ENCODE peak calls at places on chromosome 15, in ten cellular contexts. Z is cardiac muscle cell; S is activated CD4-positive, alpha-beta T cell treated with anti-CD3 and anti-CD28 coated beads, Interleukin-2, amount 50 U/mL, for 24 hours; G is stimulated activated CD8-positive, alpha-beta memory T cell treated with anti-CD3 and anti-CD28 coated beads, Interleukin-7, amount 100 ng/mL, for 24 hours; R is cerebellar cortex; F is NCI-H1092; A is GM12865; W is progenitor cell of endocrine pancreas; M is NCI-H460; Y is posterior vena cava. C is an unnamed sample.

GRCh38 chr15:56759450-56759845 is 26.1 kb upstream of the ZNF280D start:
- DNase-seq in Z (no peak), S (no peak), G (no peak), R (no peak), F (no peak), A (no peak), W (no peak), M (no peak), Y (no peak), C (no peak)

GRCh38 chr15:99164119-99164518 is 59.2 kb downstream of the SYNM start:
- DNase-seq in Z (no peak), S (no peak), G (no peak), R (no peak), F (no peak), A (no peak), W (no peak), M (no peak), Y (no peak), C (no peak)

GRCh38 chr15:76730262-76730661 is 174.9 kb downstream of the SCAPER start:
- DNase-seq in Z (no peak), S (no peak), G (no peak), R (no peak), F (no peak), A (no peak), W (no peak), M (no peak), Y (no peak), C (no peak)

GRCh38 chr15:47736123-47736786 is 18.9 kb downstream of the SEMA6D start:
- DNase-seq in Z (no peak), S (no peak), G (no peak), R (no peak), F (no peak), A (no peak), W (no peak), M (no peak), Y (no peak), C (no peak)

GRCh38 chr15:31266712-31267111 is 59.9 kb upstream of the KLF13 start:
- DNase-seq in Z (no peak), S (no peak), G (no peak), R (no peak), F (no peak), A (no peak), W (no peak), M (no peak), Y (peak; percentile 76), C (peak; percentile 22)

GRCh38 chr15:91559066-91559465 is 294.4 kb upstream of the SLCO3A1 start:
- DNase-seq in Z (no peak), S (no peak), G (no peak), R (no peak), F (no peak), A (no peak), W (no peak), M (no peak), Y (no peak), C (no peak)

GRCh38 chr15:99213187-99213811 is 36.1 kb downstream of the TTC23 start:
- DNase-seq in Z (peak; percentile 75), S (peak; percentile 37), G (peak; percentile 22), R (peak; percentile 58), F (peak; percentile 0), A (peak; percentile 71), W (peak; percentile 44), M (peak; percentile 55), Y (peak; percentile 92), C (no peak)

GRCh38 chr15:95068847-95069518 is 837.6 kb downstream of the MCTP2 start:
- DNase-seq in Z (no peak), S (no peak), G (no peak), R (peak; percentile 98), F (no peak), A (no peak), W (no peak), M (no peak), Y (no peak), C (no peak)

GRCh38 chr15:41841131-41841530 is 2.5 kb downstream of the PLA2G4B start:
- DNase-seq in Z (no peak), S (no peak), G (no peak), R (no peak), F (no peak), A (no peak), W (no peak), M (no peak), Y (no peak), C (no peak)

GRCh38 chr15:101126618-101127502 is 125.0 kb downstream of the CHSY1 start:
- DNase-seq in Z (no peak), S (no peak), G (no peak), R (peak; percentile 64), F (no peak), A (peak; percentile 42), W (no peak), M (no peak), Y (peak; percentile 66), C (no peak)

GRCh38 chr15:40990080-40990479 is 36.8 kb downstream of the CHAC1 start:
- DNase-seq in Z (no peak), S (no peak), G (no peak), R (no peak), F (no peak), A (no peak), W (no peak), M (no peak), Y (no peak), C (no peak)

GRCh38 chr15:80003171-80003570 is 32.2 kb upstream of the BCL2A1 start:
- DNase-seq in Z (no peak), S (no peak), G (no peak), R (no peak), F (no peak), A (no peak), W (no peak), M (no peak), Y (no peak), C (no peak)

GRCh38 chr15:79339588-79340314 is 28.8 kb downstream of the TMED3 start:
- DNase-seq in Z (peak; percentile 53), S (no peak), G (no peak), R (peak; percentile 77), F (no peak), A (peak; percentile 51), W (no peak), M (peak; percentile 15), Y (no peak), C (no peak)

GRCh38 chr15:52243697-52244555 is 51.7 kb downstream of the MYO5C start:
- DNase-seq in Z (no peak), S (no peak), G (no peak), R (no peak), F (no peak), A (peak; percentile 45), W (no peak), M (no peak), Y (no peak), C (peak; percentile 73)

GRCh38 chr15:97482521-97482920 is 478.0 kb upstream of the ARRDC4 start:
- DNase-seq in Z (no peak), S (no peak), G (no peak), R (no peak), F (no peak), A (no peak), W (no peak), M (no peak), Y (no peak), C (no peak)

GRCh38 chr15:28103402-28103801 is 4.3 kb upstream of the OCA2 start:
- DNase-seq in Z (no peak), S (no peak), G (no peak), R (no peak), F (no peak), A (no peak), W (no peak), M (no peak), Y (no peak), C (no peak)

GRCh38 chr15:38217181-38217580 is 35.5 kb upstream of the SPRED1 start:
- DNase-seq in Z (no peak), S (no peak), G (no peak), R (no peak), F (no peak), A (peak; percentile 9), W (no peak), M (peak; percentile 19), Y (no peak), C (no peak)

GRCh38 chr15:93308026-93308670 is 219.1 kb upstream of the RGMA start:
- DNase-seq in Z (no peak), S (no peak), G (no peak), R (no peak), F (peak; percentile 21), A (no peak), W (no peak), M (no peak), Y (no peak), C (peak; percentile 30)

GRCh38 chr15:86336051-86336788 is 256.5 kb downstream of the AGBL1 start:
- DNase-seq in Z (no peak), S (no peak), G (no peak), R (no peak), F (no peak), A (no peak), W (no peak), M (no peak), Y (no peak), C (no peak)

GRCh38 chr15:29821416-29822099 is 710 bp downstream of the TJP1 start:
- DNase-seq in Z (peak; percentile 92), S (no peak), G (no peak), R (peak; percentile 34), F (peak; percentile 30), A (peak; percentile 40), W (peak; percentile 86), M (peak; percentile 72), Y (peak; percentile 89), C (peak; percentile 92)

GRCh38 chr15:69853572-69853971 is 244.1 kb downstream of the TLE3 start:
- DNase-seq in Z (peak; percentile 24), S (no peak), G (no peak), R (no peak), F (no peak), A (no peak), W (no peak), M (peak; percentile 88), Y (peak; percentile 84), C (no peak)

GRCh38 chr15:38708672-38709188 is 144.1 kb upstream of the RASGRP1 start:
- DNase-seq in Z (no peak), S (no peak), G (no peak), R (no peak), F (no peak), A (no peak), W (no peak), M (no peak), Y (no peak), C (no peak)

GRCh38 chr15:62497356-62497755 is 332.3 kb upstream of the C2CD4B start:
- DNase-seq in Z (no peak), S (no peak), G (no peak), R (no peak), F (no peak), A (no peak), W (no peak), M (no peak), Y (no peak), C (no peak)

GRCh38 chr15:43977072-43977884 is 150.5 kb downstream of the WDR76 start:
- DNase-seq in Z (no peak), S (peak; percentile 39), G (no peak), R (no peak), F (no peak), A (peak; percentile 90), W (no peak), M (no peak), Y (no peak), C (no peak)

GRCh38 chr15:69734699-69735098 is 282.1 kb downstream of the RPLP1 start:
- DNase-seq in Z (no peak), S (no peak), G (no peak), R (no peak), F (no peak), A (no peak), W (no peak), M (no peak), Y (no peak), C (no peak)

GRCh38 chr15:27449940-27450339 is 479.0 kb downstream of the GABRG3 start:
- DNase-seq in Z (no peak), S (no peak), G (no peak), R (no peak), F (no peak), A (no peak), W (no peak), M (no peak), Y (no peak), C (no peak)

GRCh38 chr15:37907136-37907535 is 27.3 kb upstream of the TMCO5A start:
- DNase-seq in Z (no peak), S (no peak), G (no peak), R (no peak), F (no peak), A (no peak), W (no peak), M (no peak), Y (no peak), C (no peak)

GRCh38 chr15:45171912-45172311 is 15.9 kb downstream of the SHF start:
- DNase-seq in Z (no peak), S (no peak), G (no peak), R (no peak), F (no peak), A (no peak), W (no peak), M (no peak), Y (no peak), C (no peak)